ENCODE peak calls at places on chromosomes 11 and 22, in four cellular contexts. H is K562, M is H1, Q is HepG2. T is an unnamed sample.

GRCh38 chr11:862028-862703 is 19.5 kb downstream of the TSPAN4 start:
- DNase-seq in H (peak), M (peak), Q (no peak), T (no peak)

GRCh38 chr11:119798656-119799055 is 69.7 kb upstream of the NECTIN1 start:
- DNase-seq in H (no peak), M (no peak), Q (no peak), T (no peak)

GRCh38 chr22:24583221-24583971 is 9.5 kb downstream of the LRRC75B start:
- DNase-seq in H (no peak), M (no peak), Q (peak), T (no peak)

GRCh38 chr11:128521697-128522062 is 65.7 kb downstream of the ETS1 start:
- DNase-seq in H (no peak), M (peak), Q (no peak), T (no peak)

GRCh38 chr11:121270286-121270685 is 22.3 kb upstream of the SC5D start:
- DNase-seq in H (no peak), M (no peak), Q (no peak), T (no peak)

GRCh38 chr11:113593698-113594308 is 112.3 kb downstream of the TMPRSS5 start:
- DNase-seq in H (peak), M (no peak), Q (no peak), T (no peak)

GRCh38 chr11:64396079-64396591 is 37.2 kb downstream of the RPS6KA4 start:
- DNase-seq in H (no peak), M (peak), Q (no peak), T (no peak)

GRCh38 chr11:78731008-78731407 is 156.3 kb upstream of the NARS2 start:
- DNase-seq in H (no peak), M (no peak), Q (peak), T (no peak)

GRCh38 chr22:19691721-19692341 is 22.5 kb upstream of the SEPTIN5 start:
- DNase-seq in H (peak), M (no peak), Q (no peak), T (peak)

GRCh38 chr11:119373917-119374631 is 7.4 kb downstream of the USP2 start:
- DNase-seq in H (peak), M (peak), Q (peak), T (peak)

GRCh38 chr11:96198466-96198808 is 144.6 kb downstream of the MAML2 start:
- DNase-seq in H (no peak), M (no peak), Q (no peak), T (no peak)

GRCh38 chr11:96197801-96198465 is 145.1 kb downstream of the MAML2 start:
- DNase-seq in H (no peak), M (no peak), Q (no peak), T (no peak)

GRCh38 chr11:96196074-96196787 is 146.8 kb downstream of the MAML2 start:
- DNase-seq in H (no peak), M (no peak), Q (no peak), T (no peak)

GRCh38 chr11:96199563-96200025 is 143.4 kb downstream of the MAML2 start:
- DNase-seq in H (no peak), M (no peak), Q (no peak), T (no peak)

DNA sequence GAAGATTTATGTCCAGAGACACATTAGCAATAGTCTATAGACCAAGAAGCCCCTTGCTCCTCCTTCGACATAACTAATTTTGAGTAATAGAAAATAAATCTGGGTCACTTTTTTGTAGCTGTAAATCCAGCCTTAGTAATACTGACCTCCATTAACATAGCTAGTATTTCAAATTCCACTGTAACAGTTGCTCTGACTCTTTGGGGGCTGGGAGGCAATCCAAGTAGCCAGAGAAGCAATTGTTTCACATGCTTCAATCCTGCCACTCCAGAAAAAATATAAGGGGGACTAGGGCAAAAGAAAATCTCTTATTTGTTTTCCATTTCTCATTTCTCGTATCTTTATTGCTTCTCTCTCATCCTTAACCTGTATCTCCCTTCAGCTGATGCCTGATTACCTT is 145.8 kb downstream of the MAML2 start:
- DNase-seq in H (no peak), M (no peak), Q (no peak), T (no peak)
- TF ChIP-seq PHF8 in H (no peak), M (no peak), Q (no peak), T (no peak)

DNA sequence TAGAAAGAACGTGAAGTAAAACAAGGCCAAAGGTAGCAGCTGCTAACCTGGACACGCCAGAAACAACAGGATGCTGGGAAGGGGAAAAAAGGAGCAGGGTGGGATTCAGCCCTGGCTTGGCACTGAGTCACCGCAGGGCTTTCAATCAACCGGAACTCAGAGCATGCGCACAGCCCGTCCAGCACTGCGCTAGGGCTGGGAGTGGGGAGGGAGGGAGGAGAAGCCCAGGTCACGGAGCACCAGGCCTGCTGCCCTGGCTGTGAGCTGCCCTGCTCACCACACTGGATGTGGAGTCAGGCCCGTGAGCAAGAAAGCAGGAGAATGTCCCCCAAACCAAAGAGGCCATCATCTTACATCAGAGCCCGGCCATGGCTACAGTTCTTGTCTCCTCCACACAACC is 51.5 kb downstream of the APOL1 start:
- DNase-seq in H (no peak), M (no peak), Q (no peak), T (no peak)
- TF ChIP-seq PHF8 in H (no peak), M (no peak), Q (no peak), T (no peak)

GRCh38 chr11:25859776-25860175 is 472.2 kb upstream of the ANO3 start:
- DNase-seq in H (no peak), M (no peak), Q (no peak), T (no peak)
- TF ChIP-seq PHF8 in H (no peak), M (no peak), Q (no peak), T (no peak)

GRCh38 chr11:59197990-59198389 is 14.7 kb downstream of the MPEG1 start:
- DNase-seq in H (no peak), M (no peak), Q (no peak), T (no peak)
- TF ChIP-seq PHF8 in H (no peak), M (no peak), Q (no peak), T (no peak)

GRCh38 chr11:72573380-72573949 is 100.8 kb downstream of the PDE2A start:
- DNase-seq in H (peak), M (peak), Q (peak), T (peak)

GRCh38 chr11:72568861-72569260 is 105.4 kb downstream of the PDE2A start:
- DNase-seq in H (no peak), M (no peak), Q (no peak), T (no peak)

GRCh38 chr11:72574046-72574445 is 100.2 kb downstream of the PDE2A start:
- DNase-seq in H (no peak), M (no peak), Q (no peak), T (no peak)

GRCh38 chr11:72570893-72571741 is 103.1 kb downstream of the PDE2A start:
- DNase-seq in H (no peak), M (no peak), Q (no peak), T (no peak)

DNA sequence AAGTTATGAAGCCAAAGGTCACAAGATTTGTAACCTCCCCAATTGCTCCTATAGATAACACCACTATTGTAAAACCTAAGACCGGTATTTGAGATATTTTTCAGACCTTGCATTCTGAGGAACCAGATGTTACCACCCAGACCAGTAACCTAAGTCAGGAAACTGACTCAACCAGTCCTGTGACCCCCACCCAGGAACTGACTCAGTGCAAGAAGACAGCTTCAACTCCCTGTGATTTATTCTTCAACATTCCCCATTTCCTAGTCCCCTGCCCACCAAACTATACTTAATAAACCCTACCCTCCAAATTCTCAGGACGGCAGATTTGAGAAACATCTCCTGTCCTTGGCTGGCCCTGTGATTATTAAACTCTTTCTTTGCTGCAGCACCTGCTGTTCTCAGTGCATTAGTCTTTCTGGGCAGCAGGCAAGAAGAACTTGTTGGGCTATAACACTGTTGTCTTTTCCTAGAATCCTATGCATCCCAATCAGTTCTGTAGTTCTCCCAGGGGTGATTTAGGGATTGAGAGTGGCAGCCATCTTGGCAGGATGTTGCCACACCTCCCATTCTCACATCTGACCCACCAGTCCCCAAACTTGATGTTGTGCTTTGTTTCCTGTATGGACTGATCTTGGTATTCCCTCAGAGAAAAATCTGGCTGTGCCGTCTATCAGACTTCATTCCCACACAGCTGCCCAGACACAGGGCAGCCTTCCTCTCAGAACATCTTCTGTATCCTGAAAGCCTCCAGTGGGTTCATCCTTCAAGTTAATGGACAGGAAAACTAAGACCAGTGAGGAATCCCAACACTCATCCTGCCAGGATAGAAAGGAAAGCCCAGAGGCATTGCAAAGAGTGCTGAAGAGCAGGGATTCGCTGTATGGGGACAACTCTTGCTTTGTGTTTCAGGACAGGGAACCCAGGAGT is 104.0 kb downstream of the PDE2A start:
- DNase-seq in H (no peak), M (no peak), Q (no peak), T (no peak)
- TF ChIP-seq PHF8 in H (no peak), M (no peak), Q (no peak), T (no peak)

T was measured in A549.